ENCODE peak calls at places on chromosomes 4 and X, in five cellular contexts. W is heart right ventricle; F is IMR-90; J is testis; Y is CD4-positive, alpha-beta T cell. A is an unnamed sample.

GRCh38 chr4:76570141-76570989 is 135.3 kb downstream of the SHROOM3 start:
- DNase-seq in W (no peak), F (peak; percentile 89), J (no peak), Y (no peak), A (peak; percentile 43)

GRCh38 chr4:164345756-164346155 is 408.2 kb upstream of the SMIM31 start:
- DNase-seq in W (no peak), F (peak; percentile 11), J (no peak), Y (no peak), A (no peak)

GRCh38 chr4:81504685-81505598 is 33.2 kb upstream of the RASGEF1B start:
- DNase-seq in W (peak; percentile 48), F (no peak), J (peak; percentile 63), Y (peak; percentile 29), A (no peak)

GRCh38 chr4:119962631-119963030 is 104.0 kb downstream of the MAD2L1 start:
- DNase-seq in W (no peak), F (peak; percentile 5), J (no peak), Y (no peak), A (no peak)

GRCh38 chr4:132992686-132993085 is 156.4 kb upstream of the PCDH10 start:
- DNase-seq in W (no peak), F (no peak), J (no peak), Y (no peak), A (no peak)

GRCh38 chrX:133655262-133655913 is 240.1 kb upstream of the GPC4 start:
- DNase-seq in W (no peak), F (no peak), J (no peak), Y (no peak), A (no peak)

GRCh38 chr4:72899214-72899613 is 170.3 kb downstream of the COX18 start:
- DNase-seq in W (no peak), F (no peak), J (no peak), Y (no peak), A (no peak)

GRCh38 chr4:5198586-5198985 is 147.3 kb downstream of the STK32B start:
- DNase-seq in W (no peak), F (no peak), J (no peak), Y (no peak), A (no peak)

GRCh38 chr4:100269446-100269845 is 79.2 kb upstream of the DDIT4L start:
- DNase-seq in W (no peak), F (no peak), J (no peak), Y (no peak), A (no peak)

GRCh38 chr4:151555151-151555945 is 146.4 kb downstream of the FHIP1A start:
- DNase-seq in W (no peak), F (no peak), J (no peak), Y (no peak), A (no peak)

GRCh38 chr4:173171098-173171497 is 2.5 kb downstream of the GALNT7 start:
- DNase-seq in W (no peak), F (peak; percentile 52), J (no peak), Y (no peak), A (no peak)

GRCh38 chr4:111631157-111631999 is 513.9 kb upstream of the FAM241A start:
- DNase-seq in W (no peak), F (peak; percentile 37), J (no peak), Y (no peak), A (no peak)

DNA sequence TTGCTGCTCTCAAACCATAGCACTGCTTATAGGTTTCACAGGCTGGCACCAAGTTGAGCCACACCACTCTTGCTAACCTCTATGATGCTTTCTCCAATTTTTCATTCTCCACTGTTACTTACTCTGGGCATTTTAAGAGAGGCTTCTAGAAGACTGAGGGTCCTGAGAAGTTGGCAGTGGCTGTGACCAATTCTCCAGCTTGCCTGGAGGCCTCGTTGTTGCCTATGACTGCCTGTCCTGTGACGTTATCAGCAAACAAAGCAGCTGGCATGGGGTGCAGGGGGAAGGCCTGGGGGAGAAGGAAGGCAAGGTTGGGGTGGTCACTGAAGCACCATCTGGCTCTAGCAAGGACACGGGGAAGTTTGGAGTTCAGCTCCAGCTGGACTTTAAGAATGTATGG is 30.4 kb upstream of the PDLIM3 start:
- DNase-seq in W (no peak), F (no peak), J (no peak), Y (no peak), A (no peak)
- H3K27ac ChIP-seq in W (peak overlapping the region; percentile 84), F (no peak overlapping the region), J (no peak overlapping the region), Y (no peak overlapping the region), A (no peak overlapping the region)

DNA sequence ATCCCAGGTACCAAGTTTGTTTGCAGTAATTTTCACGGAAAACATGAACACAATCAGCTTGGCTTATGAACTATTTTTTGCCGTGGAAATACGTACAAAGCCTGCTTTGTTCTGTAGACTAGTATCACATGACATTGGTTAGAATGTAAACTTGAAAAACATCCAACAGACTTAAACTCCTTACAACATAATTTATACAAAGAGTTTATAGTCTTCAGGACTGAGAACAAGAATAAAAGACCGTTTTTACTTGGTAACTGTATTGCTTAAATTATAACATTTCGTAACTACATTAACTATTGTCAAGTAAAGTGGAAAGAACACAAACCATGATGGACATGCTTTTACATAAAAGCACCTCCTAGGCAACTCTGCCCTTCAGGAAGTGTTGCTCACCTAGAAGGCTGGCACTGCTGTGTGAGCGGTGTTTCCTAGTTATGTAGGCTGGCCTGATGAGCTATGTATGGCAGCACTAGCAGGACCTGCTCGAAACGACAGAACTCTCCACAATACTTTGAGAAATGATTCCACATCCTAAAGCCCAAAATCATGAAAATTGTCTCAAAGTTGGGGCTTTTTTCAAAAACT is 41.9 kb upstream of the WDR1 start:
- DNase-seq in W (no peak), F (peak; percentile 57), J (no peak), Y (peak; percentile 4), A (no peak)
- H3K27ac ChIP-seq in W (no peak overlapping the region), F (peak overlapping the region; percentile 68), J (no peak overlapping the region), Y (no peak overlapping the region), A (no peak overlapping the region)

DNA sequence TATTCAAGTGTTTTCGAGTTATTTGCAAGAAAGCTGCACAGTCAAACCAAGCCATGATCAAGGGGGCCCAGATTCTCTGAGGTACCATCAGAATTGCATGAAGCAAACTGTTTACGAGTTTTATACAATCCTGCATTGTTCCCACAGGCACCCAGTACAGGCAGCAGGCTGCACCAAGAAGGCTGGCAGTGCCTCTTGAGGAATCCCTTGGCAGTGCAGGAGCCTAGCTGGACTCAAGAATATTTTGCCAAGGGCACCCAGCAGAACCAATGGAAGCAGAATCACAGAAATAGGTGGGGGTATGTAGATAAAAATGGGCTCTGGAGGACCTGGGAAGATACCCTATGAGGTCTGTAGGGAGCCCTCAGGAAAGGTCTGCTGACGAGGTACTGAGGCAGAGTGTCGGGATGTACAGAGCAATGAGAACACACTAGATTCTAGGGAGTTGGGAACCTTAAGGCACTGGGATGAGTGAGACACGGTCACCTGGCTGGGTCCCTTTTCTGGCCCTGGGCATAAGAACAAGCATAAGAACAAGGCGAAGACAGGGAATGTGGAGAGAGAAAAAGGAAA is 2.5 kb upstream of the PLP1 start:
- DNase-seq in W (no peak), F (peak; percentile 52), J (peak; percentile 41), Y (no peak), A (no peak)
- H3K27ac ChIP-seq in W (no peak overlapping the region), F (no peak overlapping the region), J (no peak overlapping the region), Y (no peak overlapping the region), A (no peak overlapping the region)

DNA sequence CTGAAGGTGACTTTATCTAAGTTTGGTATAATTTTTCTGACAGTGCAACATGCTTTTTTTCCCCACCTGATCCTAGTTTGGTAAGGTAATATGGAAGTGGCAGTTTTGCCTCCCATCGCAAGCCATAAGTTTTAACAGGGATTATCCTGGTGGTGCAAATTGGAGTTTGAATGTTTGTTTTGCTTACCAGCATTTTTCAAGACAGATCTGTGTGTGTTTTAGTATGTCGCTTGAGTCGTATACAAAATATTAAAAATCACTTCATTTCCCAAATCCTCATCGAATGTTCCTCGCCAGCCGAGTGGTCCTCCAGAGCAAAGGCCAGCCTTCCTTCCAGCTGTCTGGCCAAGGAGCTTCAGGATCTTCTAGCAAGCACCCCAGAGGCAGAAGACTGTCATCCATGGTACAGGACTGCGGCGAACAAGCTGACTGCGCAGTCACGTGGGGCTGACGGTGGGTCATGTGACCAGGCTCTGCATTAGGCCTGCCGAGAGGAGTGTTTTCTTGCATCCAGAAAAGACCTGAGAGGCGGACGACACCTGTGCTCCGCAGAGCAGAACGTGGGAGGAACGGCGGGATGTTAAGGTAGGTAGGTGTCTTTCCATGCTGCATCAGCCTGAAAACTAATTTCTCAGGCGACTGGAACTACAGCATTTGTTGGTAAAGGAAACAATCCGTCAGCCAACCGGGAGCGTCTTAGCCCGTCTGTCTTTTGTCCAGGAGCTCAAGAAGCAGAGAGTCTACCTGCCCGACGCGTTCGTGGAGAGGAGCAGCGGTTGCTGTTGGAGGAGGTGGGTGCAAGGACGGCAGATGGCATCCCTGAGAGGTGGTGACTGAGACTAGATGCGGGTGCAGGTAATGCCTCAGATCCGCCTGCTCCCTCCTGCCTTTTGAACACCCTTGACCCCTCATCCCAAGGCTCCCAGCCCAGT is at the start of gene GPRASP3:
- DNase-seq in W (peak; percentile 75), F (peak; percentile 75), J (peak; percentile 90), Y (peak; percentile 39), A (peak; percentile 80)
- H3K27ac ChIP-seq in W (peak within 1 kb of the TSS; percentile 30), F (peak within 1 kb of the TSS; percentile 64), J (peak within 1 kb of the TSS; percentile 31), Y (no peak within 1 kb of the TSS), A (no peak within 1 kb of the TSS)

GRCh38 chr4:57013529-57014120 is 34.9 kb downstream of the POLR2B start:
- DNase-seq in W (no peak), F (peak; percentile 29), J (no peak), Y (no peak), A (no peak)

GRCh38 chr4:57023104-57023503 is 44.4 kb downstream of the POLR2B start:
- DNase-seq in W (no peak), F (peak; percentile 97), J (no peak), Y (no peak), A (no peak)

GRCh38 chr4:57020467-57021101 is 41.9 kb downstream of the POLR2B start:
- DNase-seq in W (no peak), F (peak; percentile 94), J (no peak), Y (no peak), A (no peak)

DNA sequence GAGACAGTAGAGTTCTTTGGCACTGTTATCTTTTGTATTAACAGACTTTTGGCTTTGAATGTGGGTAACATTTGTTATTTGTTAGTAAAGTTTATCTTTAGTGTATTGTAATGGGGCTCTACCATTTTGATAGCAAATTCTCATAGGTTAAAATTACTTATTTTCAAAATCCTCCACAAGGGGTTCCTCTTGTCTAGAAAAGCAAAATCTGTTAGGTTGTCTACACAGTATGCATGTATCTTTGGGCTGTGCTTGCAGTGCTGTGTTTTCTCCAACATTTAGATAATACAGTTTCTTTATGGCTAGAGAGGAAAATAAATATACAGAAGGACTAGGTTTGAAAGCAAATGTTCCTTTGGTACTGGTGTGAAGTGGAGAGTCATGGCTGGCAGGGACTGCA is 40.2 kb downstream of the POLR2B start:
- DNase-seq in W (no peak), F (peak; percentile 19), J (no peak), Y (no peak), A (no peak)
- H3K27ac ChIP-seq in W (no peak overlapping the region), F (no peak overlapping the region), J (no peak overlapping the region), Y (no peak overlapping the region), A (no peak overlapping the region)

DNA sequence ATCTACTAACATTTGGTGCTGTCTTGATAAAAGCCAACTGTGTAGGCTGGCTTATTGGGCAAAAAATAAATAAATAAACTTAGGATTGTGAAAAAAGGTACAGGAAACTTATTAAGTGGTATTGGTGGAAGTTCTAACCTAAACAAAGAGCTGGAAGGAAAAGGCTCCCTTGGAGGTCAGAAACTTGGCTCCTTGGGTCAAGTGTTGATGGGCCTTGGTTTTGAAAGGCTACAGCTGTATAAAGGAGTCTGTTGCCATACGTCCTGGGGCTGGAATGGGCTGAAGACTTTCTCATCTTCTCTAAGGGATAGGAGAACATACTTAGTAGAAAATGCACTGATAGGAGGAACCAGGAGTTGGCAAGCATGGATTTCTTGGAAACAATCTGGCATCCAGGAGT is 56.5 kb downstream of the PDLIM5 start:
- DNase-seq in W (no peak), F (peak; percentile 21), J (no peak), Y (no peak), A (no peak)
- H3K27ac ChIP-seq in W (peak overlapping the region; percentile 61), F (peak overlapping the region; percentile 69), J (no peak overlapping the region), Y (no peak overlapping the region), A (no peak overlapping the region)